ENCODE peak calls at places on chromosome 12, in eight cellular contexts. M is HTR-8/SVneo; V is stimulated activated CD8-positive, alpha-beta memory T cell treated with anti-CD3 and anti-CD28 coated beads, Interleukin-15, amount 100 ng/mL, for 24 hours; C is mucosa of descending colon; J is effector memory CD4-positive, alpha-beta T cell; U is aorta; D is heart left ventricle; F is stimulated activated CD4-positive, alpha-beta T cell treated with anti-CD3 and anti-CD28 coated beads, Interleukin-15, amount 100 ng/mL, for 1 hour. L is an unnamed sample.

GRCh38 chr12:2288471-2288870 is 235.7 kb downstream of the CACNA1C start:
- DNase-seq in C (no peak), V (no peak), F (no peak), D (no peak), M (no peak), U (no peak), J (no peak), L (no peak)

GRCh38 chr12:62371661-62372060 is 95.0 kb upstream of the MON2 start:
- DNase-seq in F (no peak), J (no peak), D (no peak), U (no peak), C (no peak), M (no peak), V (no peak), L (no peak)

GRCh38 chr12:25546318-25546717 is 6.8 kb downstream of the LMNTD1 start:
- DNase-seq in U (no peak), V (no peak), C (no peak), J (no peak), F (no peak), D (no peak), M (no peak), L (no peak)

GRCh38 chr12:9064815-9065606 is 50.7 kb downstream of the A2M start:
- DNase-seq in D (peak; percentile 81), U (peak; percentile 88), F (no peak), V (no peak), J (no peak), M (peak; percentile 34), C (peak; percentile 88), L (no peak)

GRCh38 chr12:91326043-91327027 is 143.7 kb upstream of the DCN start:
- DNase-seq in D (peak; percentile 37), F (no peak), U (no peak), M (peak; percentile 11), J (peak; percentile 10), V (peak; percentile 0), C (peak; percentile 84), L (peak; percentile 54)

GRCh38 chr12:2507811-2508210 is 287.0 kb upstream of the FKBP4 start:
- DNase-seq in J (no peak), V (no peak), M (no peak), F (no peak), U (no peak), D (no peak), C (no peak), L (no peak)

GRCh38 chr12:122895757-122896636 is at the start of gene VPS37B:
- DNase-seq in C (peak; percentile 86), D (peak; percentile 83), M (peak; percentile 85), F (peak; percentile 79), J (peak; percentile 84), U (peak; percentile 96), V (peak; percentile 83), L (peak; percentile 88)

GRCh38 chr12:112584266-112584722 is 165.5 kb downstream of the PTPN11 start:
- DNase-seq in D (no peak), V (no peak), J (no peak), F (no peak), U (no peak), C (no peak), M (no peak), L (peak; percentile 19)

L was measured in GM12865.